ENCODE peak calls at places on chromosomes 11 and 22, in nine cellular contexts. D is midbrain; L is T follicular helper cell; Z is IMR-90; E is smooth muscle cell of the brain vasculature; C is ELF-1; R is HTR-8/SVneo; F is Caco-2; U is stimulated activated CD8-positive, alpha-beta memory T cell treated with anti-CD3 and anti-CD28 coated beads, Interleukin-2, amount 100 ng/mL, for 1 hour. A is an unnamed sample.

GRCh38 chr11:8017894-8018741 is 31.0 kb downstream of the EIF3F start:
- DNase-seq in D (peak), L (no peak), Z (no peak), E (no peak), C (no peak), R (no peak), F (no peak), U (no peak), A (no peak)

GRCh38 chr11:99015634-99016454 is 4.9 kb upstream of the CNTN5 start:
- DNase-seq in D (peak), L (no peak), Z (peak), E (peak), C (peak), R (peak), F (peak), U (no peak), A (no peak)

GRCh38 chr22:17754233-17754925 is 19.9 kb downstream of the BID start:
- DNase-seq in D (peak), L (no peak), Z (no peak), E (no peak), C (no peak), R (peak), F (no peak), U (no peak), A (no peak)

GRCh38 chr11:118619444-118620205 is 12.2 kb downstream of the PHLDB1 start:
- DNase-seq in D (peak), L (no peak), Z (peak), E (no peak), C (peak), R (peak), F (no peak), U (no peak), A (no peak)

GRCh38 chr11:71458146-71459070 is 5.4 kb downstream of the NADSYN1 start:
- DNase-seq in D (no peak), L (no peak), Z (no peak), E (no peak), C (no peak), R (no peak), F (no peak), U (no peak), A (no peak)

GRCh38 chr11:110598725-110599124 is 113.5 kb downstream of the ARHGAP20 start:
- DNase-seq in D (no peak), L (no peak), Z (no peak), E (no peak), C (no peak), R (no peak), F (no peak), U (no peak), A (no peak)

GRCh38 chr11:5922749-5923426 is 19.2 kb upstream of the OR56A3 start:
- DNase-seq in D (no peak), L (no peak), Z (no peak), E (no peak), C (no peak), R (no peak), F (no peak), U (no peak), A (no peak)

GRCh38 chr11:42319926-42320325 is 860.5 kb upstream of the LRRC4C start:
- DNase-seq in D (no peak), L (no peak), Z (no peak), E (no peak), C (no peak), R (no peak), F (no peak), U (no peak), A (no peak)

GRCh38 chr22:19568337-19569311 is 44.4 kb upstream of the CLDN5 start:
- DNase-seq in D (no peak), L (no peak), Z (peak), E (no peak), C (no peak), R (peak), F (no peak), U (no peak), A (no peak)

GRCh38 chr22:32531955-32532818 is 57.6 kb downstream of the FBXO7 start:
- DNase-seq in D (no peak), L (no peak), Z (peak), E (peak), C (peak), R (no peak), F (peak), U (no peak), A (peak)

GRCh38 chr11:69962152-69962551 is 116.0 kb upstream of the ANO1 start:
- DNase-seq in D (no peak), L (no peak), Z (peak), E (no peak), C (peak), R (peak), F (no peak), U (no peak), A (no peak)

GRCh38 chr22:19621372-19622060 is 92.8 kb upstream of the SEPTIN5 start:
- DNase-seq in D (no peak), L (no peak), Z (no peak), E (no peak), C (peak), R (no peak), F (no peak), U (no peak), A (no peak)

GRCh38 chr11:122362381-122362780 is 246.4 kb upstream of the BLID start:
- DNase-seq in D (no peak), L (no peak), Z (no peak), E (no peak), C (no peak), R (no peak), F (no peak), U (no peak), A (no peak)

GRCh38 chr22:47608421-47608820 is 846.0 kb downstream of the TBC1D22A start:
- DNase-seq in D (no peak), L (no peak), Z (no peak), E (no peak), C (no peak), R (no peak), F (no peak), U (no peak), A (no peak)

GRCh38 chr11:114563077-114563476 is 3.4 kb upstream of the NXPE1 start:
- DNase-seq in D (no peak), L (no peak), Z (peak), E (no peak), C (no peak), R (peak), F (no peak), U (no peak), A (no peak)

GRCh38 chr22:27262371-27262770 is 539.2 kb downstream of the MN1 start:
- DNase-seq in D (no peak), L (no peak), Z (no peak), E (no peak), C (no peak), R (no peak), F (no peak), U (no peak), A (no peak)

GRCh38 chr11:57567210-57567511 is 311 bp downstream of the UBE2L6 start:
- DNase-seq in D (peak), L (peak), Z (peak), E (no peak), C (no peak), R (no peak), F (no peak), U (peak), A (no peak)

GRCh38 chr22:47690166-47690565 is 927.7 kb downstream of the TBC1D22A start:
- DNase-seq in D (no peak), L (no peak), Z (no peak), E (no peak), C (no peak), R (no peak), F (no peak), U (no peak), A (no peak)

GRCh38 chr22:39205344-39206021 is 39.3 kb downstream of the PDGFB start:
- DNase-seq in D (no peak), L (no peak), Z (peak), E (no peak), C (no peak), R (peak), F (no peak), U (peak), A (no peak)

GRCh38 chr11:128244896-128245295 is 342.5 kb downstream of the ETS1 start:
- DNase-seq in D (no peak), L (no peak), Z (peak), E (no peak), C (no peak), R (no peak), F (no peak), U (no peak), A (no peak)

GRCh38 chr11:2299773-2300172 is 1.9 kb downstream of the C11orf21 start:
- DNase-seq in D (no peak), L (no peak), Z (no peak), E (no peak), C (no peak), R (no peak), F (no peak), U (no peak), A (no peak)

GRCh38 chr22:39003165-39003638 is 10.9 kb upstream of the APOBEC3C start:
- DNase-seq in D (peak), L (peak), Z (peak), E (peak), C (peak), R (peak), F (peak), U (peak), A (peak)

GRCh38 chr11:5666396-5666780 is 18.5 kb downstream of the TRIM5 start:
- DNase-seq in D (no peak), L (no peak), Z (peak), E (no peak), C (no peak), R (no peak), F (no peak), U (no peak), A (no peak)

GRCh38 chr11:17991799-17992433 is 20.9 kb downstream of the SERGEF start:
- DNase-seq in D (peak), L (peak), Z (peak), E (no peak), C (no peak), R (peak), F (peak), U (no peak), A (no peak)

GRCh38 chr11:92329137-92329536 is 104.5 kb downstream of the FAT3 start:
- DNase-seq in D (no peak), L (no peak), Z (no peak), E (no peak), C (no peak), R (no peak), F (no peak), U (no peak), A (no peak)

GRCh38 chr11:64842366-64842759 is 2.1 kb downstream of the CDC42BPG start:
- DNase-seq in D (no peak), L (no peak), Z (no peak), E (no peak), C (peak), R (no peak), F (peak), U (no peak), A (no peak)

A was measured in SK-N-MC.